ENCODE peak calls at places on chromosomes 7 and 10, in nine cellular contexts. One of them, this sample, is unnamed. For H3K27me3 and H3K4me1, the result is how much of the 10 kb centered on the place peaks cover.

GRCh38 chr10:83214178-83214577 is 925.1 kb upstream of the GHITM start:
- DNase-seq in thyroid gland: no peak
- DNase-seq in HCT116: no peak
- DNase-seq in heart left ventricle: no peak
- DNase-seq in IMR-90: no peak
- DNase-seq in transverse colon: no peak
- DNase-seq in uterus: no peak
- DNase-seq in adrenal gland: no peak
- DNase-seq in suprapubic skin: no peak
- DNase-seq in this sample: no peak

GRCh38 chr10:42979181-42979580 is 97.7 kb upstream of the RET start:
- DNase-seq in adrenal gland: peak
- DNase-seq in thyroid gland: no peak
- DNase-seq in suprapubic skin: no peak
- DNase-seq in uterus: peak
- DNase-seq in HCT116: no peak
- DNase-seq in heart left ventricle: peak
- DNase-seq in transverse colon: no peak
- DNase-seq in IMR-90: no peak
- DNase-seq in this sample: peak

GRCh38 chr7:66504131-66504530 is 124.5 kb upstream of the KCTD7 start:
- DNase-seq in uterus: no peak
- DNase-seq in HCT116: no peak
- DNase-seq in adrenal gland: no peak
- DNase-seq in IMR-90: no peak
- DNase-seq in transverse colon: no peak
- DNase-seq in suprapubic skin: no peak
- DNase-seq in heart left ventricle: peak
- DNase-seq in thyroid gland: no peak
- DNase-seq in this sample: no peak

GRCh38 chr10:13803566-13804554 is 217.1 kb downstream of the PRPF18 start:
- DNase-seq in adrenal gland: no peak
- DNase-seq in HCT116: no peak
- DNase-seq in heart left ventricle: no peak
- DNase-seq in thyroid gland: peak
- DNase-seq in transverse colon: no peak
- DNase-seq in suprapubic skin: no peak
- DNase-seq in IMR-90: peak
- DNase-seq in uterus: no peak
- DNase-seq in this sample: no peak

GRCh38 chr10:43679509-43679908 is 30.8 kb upstream of the ZNF32 start:
- DNase-seq in HCT116: no peak
- DNase-seq in thyroid gland: peak
- DNase-seq in uterus: peak
- DNase-seq in suprapubic skin: peak
- DNase-seq in adrenal gland: no peak
- DNase-seq in transverse colon: peak
- DNase-seq in heart left ventricle: peak
- DNase-seq in IMR-90: no peak
- DNase-seq in this sample: no peak

GRCh38 chr10:9230625-9231024 is 1176.1 kb downstream of the GATA3 start:
- DNase-seq in adrenal gland: no peak
- DNase-seq in uterus: no peak
- DNase-seq in heart left ventricle: no peak
- DNase-seq in HCT116: no peak
- DNase-seq in transverse colon: no peak
- DNase-seq in suprapubic skin: no peak
- DNase-seq in thyroid gland: no peak
- DNase-seq in IMR-90: no peak
- DNase-seq in this sample: no peak

GRCh38 chr10:72615985-72616384 is 9.9 kb downstream of the MICU1 start:
- DNase-seq in HCT116: no peak
- DNase-seq in transverse colon: no peak
- DNase-seq in suprapubic skin: no peak
- DNase-seq in uterus: no peak
- DNase-seq in IMR-90: no peak
- DNase-seq in heart left ventricle: no peak
- DNase-seq in adrenal gland: no peak
- DNase-seq in thyroid gland: no peak
- DNase-seq in this sample: no peak

GRCh38 chr7:88344956-88345832 is 38.5 kb upstream of the STEAP4 start:
- DNase-seq in suprapubic skin: no peak
- DNase-seq in transverse colon: peak
- DNase-seq in heart left ventricle: peak
- DNase-seq in HCT116: peak
- DNase-seq in uterus: peak
- DNase-seq in IMR-90: no peak
- DNase-seq in thyroid gland: peak
- DNase-seq in adrenal gland: peak
- DNase-seq in this sample: peak

GRCh38 chr10:6233725-6234277 is 31.1 kb downstream of the PFKFB3 start:
- DNase-seq in heart left ventricle: no peak
- DNase-seq in suprapubic skin: no peak
- DNase-seq in HCT116: no peak
- DNase-seq in thyroid gland: no peak
- DNase-seq in transverse colon: no peak
- DNase-seq in IMR-90: no peak
- DNase-seq in adrenal gland: no peak
- DNase-seq in uterus: no peak
- DNase-seq in this sample: no peak

GRCh38 chr10:101030492-101031127 is 319 bp downstream of the PDZD7 start:
- DNase-seq in thyroid gland: no peak
- DNase-seq in transverse colon: no peak
- DNase-seq in HCT116: no peak
- DNase-seq in IMR-90: no peak
- DNase-seq in adrenal gland: no peak
- DNase-seq in uterus: no peak
- DNase-seq in heart left ventricle: no peak
- DNase-seq in suprapubic skin: no peak
- DNase-seq in this sample: no peak

GRCh38 chr7:131008840-131009651 is 275.0 kb upstream of the KLF14 start:
- DNase-seq in transverse colon: no peak
- DNase-seq in IMR-90: peak
- DNase-seq in suprapubic skin: no peak
- DNase-seq in HCT116: no peak
- DNase-seq in thyroid gland: no peak
- DNase-seq in heart left ventricle: no peak
- DNase-seq in uterus: no peak
- DNase-seq in adrenal gland: no peak
- DNase-seq in this sample: no peak

GRCh38 chr10:58334817-58335305 is at the start of gene UBE2D1:
- DNase-seq in IMR-90: peak
- DNase-seq in HCT116: peak
- DNase-seq in adrenal gland: peak
- DNase-seq in uterus: peak
- DNase-seq in heart left ventricle: peak
- DNase-seq in thyroid gland: peak
- DNase-seq in suprapubic skin: peak
- DNase-seq in transverse colon: peak
- DNase-seq in this sample: peak

GRCh38 chr10:99304857-99305220 is 24.3 kb upstream of the CNNM1 start:
- DNase-seq in thyroid gland: no peak
- DNase-seq in uterus: no peak
- DNase-seq in HCT116: no peak
- DNase-seq in suprapubic skin: no peak
- DNase-seq in heart left ventricle: no peak
- DNase-seq in transverse colon: no peak
- DNase-seq in IMR-90: no peak
- DNase-seq in adrenal gland: no peak
- DNase-seq in this sample: no peak

GRCh38 chr7:964401-965231 is 10.1 kb upstream of the ADAP1 start:
- DNase-seq in HCT116: no peak
- DNase-seq in heart left ventricle: peak
- DNase-seq in IMR-90: peak
- DNase-seq in uterus: peak
- DNase-seq in adrenal gland: no peak
- DNase-seq in thyroid gland: no peak
- DNase-seq in suprapubic skin: peak
- DNase-seq in transverse colon: no peak
- DNase-seq in this sample: peak

GRCh38 chr10:31937371-31937770 is 8.7 kb upstream of the ARHGAP12 start:
- DNase-seq in adrenal gland: no peak
- DNase-seq in IMR-90: no peak
- DNase-seq in suprapubic skin: no peak
- DNase-seq in transverse colon: no peak
- DNase-seq in thyroid gland: peak
- DNase-seq in heart left ventricle: no peak
- DNase-seq in HCT116: no peak
- DNase-seq in uterus: no peak
- DNase-seq in this sample: no peak

GRCh38 chr7:16695621-16696237 is 49.7 kb downstream of the BZW2 start:
- DNase-seq in transverse colon: peak
- DNase-seq in thyroid gland: peak
- DNase-seq in HCT116: peak
- DNase-seq in heart left ventricle: no peak
- DNase-seq in IMR-90: peak
- DNase-seq in suprapubic skin: no peak
- DNase-seq in adrenal gland: peak
- DNase-seq in uterus: no peak
- DNase-seq in this sample: peak

GRCh38 chr7:4667776-4668509 is 14.2 kb upstream of the FOXK1 start:
- DNase-seq in thyroid gland: no peak
- DNase-seq in uterus: no peak
- DNase-seq in transverse colon: no peak
- DNase-seq in adrenal gland: no peak
- DNase-seq in heart left ventricle: no peak
- DNase-seq in IMR-90: peak
- DNase-seq in HCT116: no peak
- DNase-seq in suprapubic skin: no peak
- DNase-seq in this sample: no peak

GRCh38 chr7:151073990-151074389 is 6.6 kb downstream of the FASTK start:
- DNase-seq in HCT116: no peak
- DNase-seq in transverse colon: no peak
- DNase-seq in uterus: no peak
- DNase-seq in thyroid gland: no peak
- DNase-seq in heart left ventricle: no peak
- DNase-seq in suprapubic skin: no peak
- DNase-seq in IMR-90: no peak
- DNase-seq in adrenal gland: no peak
- DNase-seq in this sample: no peak

GRCh38 chr7:45181991-45182855 is 24.6 kb downstream of the RAMP3 start:
- DNase-seq in IMR-90: no peak
- DNase-seq in suprapubic skin: peak
- DNase-seq in uterus: peak
- DNase-seq in heart left ventricle: peak
- DNase-seq in HCT116: no peak
- DNase-seq in adrenal gland: peak
- DNase-seq in thyroid gland: no peak
- DNase-seq in transverse colon: no peak
- DNase-seq in this sample: no peak
- H3K27me3 ChIP-seq in IMR-90: under half
- H3K27me3 ChIP-seq in suprapubic skin: under half
- H3K27me3 ChIP-seq in uterus: under half
- H3K27me3 ChIP-seq in heart left ventricle: under half
- H3K27me3 ChIP-seq in HCT116: under half
- H3K27me3 ChIP-seq in adrenal gland: under half
- H3K27me3 ChIP-seq in thyroid gland: under half
- H3K27me3 ChIP-seq in transverse colon: under half
- H3K27me3 ChIP-seq in this sample: under half

GRCh38 chr7:24716480-24717246 is 40.6 kb downstream of the GSDME start:
- DNase-seq in transverse colon: no peak
- DNase-seq in suprapubic skin: no peak
- DNase-seq in uterus: no peak
- DNase-seq in heart left ventricle: no peak
- DNase-seq in IMR-90: no peak
- DNase-seq in thyroid gland: no peak
- DNase-seq in adrenal gland: peak
- DNase-seq in HCT116: no peak
- DNase-seq in this sample: no peak
- TF ChIP-seq POLR2A in transverse colon: no peak
- TF ChIP-seq POLR2A in suprapubic skin: no peak
- TF ChIP-seq POLR2A in uterus: no peak
- TF ChIP-seq POLR2A in heart left ventricle: no peak
- TF ChIP-seq POLR2A in IMR-90: no peak
- TF ChIP-seq POLR2A in thyroid gland: no peak
- TF ChIP-seq POLR2A in adrenal gland: no peak
- TF ChIP-seq POLR2A in HCT116: no peak
- TF ChIP-seq POLR2A in this sample: no peak

DNA sequence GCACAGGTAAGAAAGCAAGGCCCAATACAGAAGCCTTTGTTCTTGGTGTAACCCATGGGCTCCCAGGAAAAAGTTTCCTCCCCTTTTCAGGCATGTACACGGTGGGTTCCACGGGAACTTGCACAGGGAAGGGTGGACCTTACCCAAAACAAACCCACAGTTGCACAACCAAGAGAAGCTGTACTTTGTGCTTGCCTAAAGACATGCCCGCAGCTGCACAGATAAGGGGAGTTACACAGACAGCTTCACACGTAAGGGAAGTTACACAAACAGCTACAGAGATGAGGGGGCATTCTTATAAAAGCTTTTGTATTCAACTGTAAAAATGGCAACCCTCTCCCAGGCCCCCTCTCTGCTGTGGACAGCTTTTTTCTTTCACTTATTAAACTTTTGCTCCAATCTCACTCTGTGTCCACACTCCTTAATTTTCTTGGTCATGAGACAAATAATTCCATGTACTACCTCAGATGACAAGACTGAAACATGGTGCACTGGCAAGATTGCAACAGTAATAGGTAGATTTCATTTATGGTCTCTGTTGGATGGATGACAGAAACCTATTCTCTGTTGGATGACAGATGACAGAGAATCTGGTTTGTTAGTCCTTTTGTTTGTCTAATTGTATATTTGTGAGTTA is 72.9 kb downstream of the ATE1 start:
- DNase-seq in heart left ventricle: no peak
- DNase-seq in HCT116: no peak
- DNase-seq in transverse colon: no peak
- DNase-seq in uterus: no peak
- DNase-seq in adrenal gland: no peak
- DNase-seq in thyroid gland: no peak
- DNase-seq in suprapubic skin: no peak
- DNase-seq in IMR-90: no peak
- DNase-seq in this sample: no peak
- H3K4me1 ChIP-seq in heart left ventricle: under half
- H3K4me1 ChIP-seq in HCT116: under half
- H3K4me1 ChIP-seq in transverse colon: under half
- H3K4me1 ChIP-seq in uterus: under half
- H3K4me1 ChIP-seq in adrenal gland: under half
- H3K4me1 ChIP-seq in thyroid gland: under half
- H3K4me1 ChIP-seq in suprapubic skin: under half
- H3K4me1 ChIP-seq in IMR-90: under half
- H3K4me1 ChIP-seq in this sample: under half

GRCh38 chr10:93600446-93600860 is 582 bp downstream of the RBP4 start:
- DNase-seq in adrenal gland: no peak
- DNase-seq in heart left ventricle: no peak
- DNase-seq in IMR-90: no peak
- DNase-seq in thyroid gland: no peak
- DNase-seq in transverse colon: no peak
- DNase-seq in suprapubic skin: no peak
- DNase-seq in HCT116: no peak
- DNase-seq in uterus: no peak
- DNase-seq in this sample: no peak
- H3K27me3 ChIP-seq in adrenal gland: under half
- H3K27me3 ChIP-seq in heart left ventricle: half or more
- H3K27me3 ChIP-seq in IMR-90: under half
- H3K27me3 ChIP-seq in thyroid gland: under half
- H3K27me3 ChIP-seq in transverse colon: under half
- H3K27me3 ChIP-seq in suprapubic skin: under half
- H3K27me3 ChIP-seq in HCT116: under half
- H3K27me3 ChIP-seq in uterus: under half
- H3K27me3 ChIP-seq in this sample: under half

GRCh38 chr10:102059987-102060386 is 4.0 kb upstream of the ARMH3 start:
- DNase-seq in HCT116: no peak
- DNase-seq in adrenal gland: no peak
- DNase-seq in IMR-90: no peak
- DNase-seq in uterus: no peak
- DNase-seq in heart left ventricle: no peak
- DNase-seq in suprapubic skin: no peak
- DNase-seq in transverse colon: no peak
- DNase-seq in thyroid gland: no peak
- DNase-seq in this sample: no peak

GRCh38 chr10:102055647-102056419 is at the start of gene ARMH3:
- DNase-seq in adrenal gland: peak
- DNase-seq in transverse colon: peak
- DNase-seq in uterus: peak
- DNase-seq in HCT116: peak
- DNase-seq in suprapubic skin: peak
- DNase-seq in heart left ventricle: peak
- DNase-seq in IMR-90: peak
- DNase-seq in thyroid gland: peak
- DNase-seq in this sample: peak
- TF ChIP-seq POLR2A in adrenal gland: peak
- TF ChIP-seq POLR2A in transverse colon: peak
- TF ChIP-seq POLR2A in uterus: peak
- TF ChIP-seq POLR2A in HCT116: peak
- TF ChIP-seq POLR2A in suprapubic skin: no peak
- TF ChIP-seq POLR2A in heart left ventricle: peak
- TF ChIP-seq POLR2A in IMR-90: peak
- TF ChIP-seq POLR2A in thyroid gland: no peak
- TF ChIP-seq POLR2A in this sample: peak